ENCODE peak calls at places on chromosomes 7 and 10, in six cellular contexts. L is PC-3, Y is psoas muscle, Z is DND-41, C is thoracic aorta, E is upper lobe of left lung. P is an unnamed sample.

GRCh38 chr10:79286318-79286951 is 60.8 kb upstream of the PPIF start:
- DNase-seq in L (no peak), Y (peak; percentile 71), Z (no peak), C (no peak), E (peak; percentile 90), P (peak; percentile 86)

GRCh38 chr7:105268511-105269392 is 120.0 kb downstream of the SRPK2 start:
- DNase-seq in L (peak; percentile 54), Y (no peak), Z (peak; percentile 36), C (no peak), E (no peak), P (no peak)

GRCh38 chr7:81767883-81768282 is 2.0 kb downstream of the HGF start:
- DNase-seq in L (no peak), Y (peak; percentile 14), Z (no peak), C (no peak), E (no peak), P (no peak)

GRCh38 chr7:28778781-28779180 is 179.3 kb downstream of the TRIL start:
- DNase-seq in L (peak; percentile 10), Y (no peak), Z (no peak), C (no peak), E (no peak), P (no peak)

GRCh38 chr10:34364253-34365037 is 450.7 kb downstream of the PARD3 start:
- DNase-seq in L (peak; percentile 76), Y (no peak), Z (no peak), C (no peak), E (no peak), P (no peak)

GRCh38 chr7:15397921-15398560 is 163.8 kb downstream of the AGMO start:
- DNase-seq in L (no peak), Y (no peak), Z (no peak), C (no peak), E (no peak), P (no peak)

GRCh38 chr10:75083972-75084833 is 27.3 kb upstream of the SAMD8 start:
- DNase-seq in L (no peak), Y (no peak), Z (no peak), C (no peak), E (no peak), P (no peak)

GRCh38 chr10:24513155-24513554 is 210.5 kb downstream of the ARHGAP21 start:
- DNase-seq in L (peak; percentile 36), Y (no peak), Z (no peak), C (no peak), E (no peak), P (no peak)

GRCh38 chr7:19558527-19558926 is 150.3 kb downstream of the POLR1F start:
- DNase-seq in L (peak; percentile 74), Y (no peak), Z (no peak), C (no peak), E (no peak), P (no peak)

GRCh38 chr10:79433324-79434222 is 11.9 kb downstream of the ZCCHC24 start:
- DNase-seq in L (no peak), Y (no peak), Z (no peak), C (no peak), E (no peak), P (no peak)

GRCh38 chr10:133163889-133164815 is 4.1 kb downstream of the KNDC1 start:
- DNase-seq in L (no peak), Y (no peak), Z (no peak), C (no peak), E (no peak), P (no peak)

GRCh38 chr7:156383526-156383925 is 257.0 kb upstream of the RNF32 start:
- DNase-seq in L (no peak), Y (no peak), Z (no peak), C (no peak), E (no peak), P (no peak)

GRCh38 chr7:135666156-135666555 is 3.8 kb downstream of the STMP1 start:
- DNase-seq in L (no peak), Y (no peak), Z (no peak), C (no peak), E (no peak), P (no peak)

GRCh38 chr10:98425511-98426352 is 10.8 kb upstream of the PYROXD2 start:
- DNase-seq in L (peak; percentile 54), Y (no peak), Z (peak; percentile 48), C (no peak), E (no peak), P (peak; percentile 36)

GRCh38 chr7:362416-363096 is 72.6 kb downstream of the FOXL3 start:
- DNase-seq in L (peak; percentile 12), Y (peak; percentile 14), Z (peak; percentile 88), C (no peak), E (no peak), P (no peak)

GRCh38 chr7:20064974-20065862 is 152.0 kb downstream of the MACC1 start:
- DNase-seq in L (no peak), Y (no peak), Z (peak; percentile 52), C (no peak), E (no peak), P (no peak)

GRCh38 chr10:115948415-115948814 is 324.6 kb downstream of the GFRA1 start:
- DNase-seq in L (peak; percentile 8), Y (no peak), Z (no peak), C (no peak), E (no peak), P (no peak)
- TF ChIP-seq CTCF in L (peak; percentile 26), Y (no peak), Z (no peak), C (peak; percentile 33), E (no peak), P (no peak)

DNA sequence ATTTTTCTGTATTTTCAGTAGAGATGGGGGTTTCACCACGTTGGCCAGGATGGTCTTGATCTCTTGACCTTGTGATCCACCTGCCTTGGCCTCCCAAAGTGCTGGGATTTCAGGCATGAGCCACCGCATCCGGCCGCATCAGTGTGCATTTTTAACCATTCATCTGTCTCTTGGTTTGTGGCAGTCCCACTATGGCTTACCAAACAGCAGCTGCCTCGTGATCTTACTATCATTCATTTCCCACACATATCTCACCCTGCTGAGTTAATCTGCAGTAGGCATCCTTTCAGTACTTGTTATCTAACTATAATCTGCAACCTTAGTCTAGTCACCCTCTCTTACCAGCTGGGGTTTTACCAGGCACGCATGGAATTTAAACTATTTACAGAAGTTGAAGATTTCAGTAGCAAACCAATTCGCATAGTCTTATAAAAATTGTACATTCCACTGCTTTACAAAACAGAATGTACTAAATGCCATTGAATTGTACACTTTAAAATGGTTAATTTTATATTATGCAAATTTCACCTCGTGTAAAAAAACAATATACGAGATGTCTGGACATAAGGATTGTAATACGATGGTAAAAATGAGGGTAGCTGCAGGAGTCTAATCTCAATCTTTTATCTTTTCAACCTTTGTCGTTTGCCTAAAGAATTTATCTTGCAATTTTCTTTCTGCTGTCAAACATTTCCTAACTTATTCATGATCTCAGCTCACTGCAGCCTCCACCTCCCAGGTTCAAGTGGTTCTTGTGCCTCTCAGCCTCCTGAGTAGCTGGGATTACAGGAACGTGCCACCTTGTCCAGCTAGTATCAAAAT is 4.6 kb upstream of the TBC1D12 start:
- DNase-seq in L (peak; percentile 20), Y (no peak), Z (no peak), C (no peak), E (no peak), P (no peak)
- H3K27ac ChIP-seq in L (no peak overlapping the region), Y (no peak overlapping the region), Z (no peak overlapping the region), C (no peak overlapping the region), E (no peak overlapping the region), P (no peak overlapping the region)

GRCh38 chr7:140982508-140982907 is 32.2 kb downstream of the MRPS33 start:
- DNase-seq in L (peak; percentile 38), Y (no peak), Z (no peak), C (no peak), E (no peak), P (no peak)

GRCh38 chr7:140989068-140989467 is 25.7 kb downstream of the MRPS33 start:
- DNase-seq in L (no peak), Y (no peak), Z (no peak), C (no peak), E (no peak), P (no peak)

DNA sequence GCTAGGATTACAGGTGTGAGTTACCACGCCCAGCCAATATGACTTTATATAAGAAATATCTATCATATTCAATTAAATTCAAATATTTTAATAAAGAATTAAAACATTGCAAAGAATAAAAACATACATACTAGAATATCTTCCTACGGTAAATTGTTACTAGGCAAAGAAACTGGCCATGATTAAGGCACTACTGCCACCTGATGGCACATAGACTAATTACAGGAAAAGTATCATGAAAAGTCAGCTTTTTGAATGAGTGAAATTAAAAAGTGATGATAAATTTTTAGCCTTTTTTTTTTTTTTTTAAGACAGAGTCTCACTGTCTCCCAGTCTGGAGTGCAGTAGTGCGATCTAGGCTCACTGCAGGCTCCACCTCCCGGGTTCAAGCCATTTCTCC is 30.9 kb downstream of the MRPS33 start:
- DNase-seq in L (peak; percentile 64), Y (no peak), Z (no peak), C (no peak), E (no peak), P (no peak)
- TF ChIP-seq CTCF in L (peak; percentile 65), Y (no peak), Z (peak; percentile 55), C (no peak), E (no peak), P (no peak)

GRCh38 chr7:55060690-55061414 is 42.0 kb downstream of the EGFR start:
- DNase-seq in L (no peak), Y (no peak), Z (no peak), C (no peak), E (peak; percentile 58), P (no peak)

GRCh38 chr7:55060085-55060484 is 41.3 kb downstream of the EGFR start:
- DNase-seq in L (no peak), Y (no peak), Z (no peak), C (no peak), E (no peak), P (no peak)

GRCh38 chr7:55058314-55058713 is 39.5 kb downstream of the EGFR start:
- DNase-seq in L (no peak), Y (no peak), Z (no peak), C (no peak), E (no peak), P (no peak)

GRCh38 chr7:55056577-55057480 is 38.0 kb downstream of the EGFR start:
- DNase-seq in L (no peak), Y (peak; percentile 25), Z (no peak), C (no peak), E (no peak), P (no peak)

DNA sequence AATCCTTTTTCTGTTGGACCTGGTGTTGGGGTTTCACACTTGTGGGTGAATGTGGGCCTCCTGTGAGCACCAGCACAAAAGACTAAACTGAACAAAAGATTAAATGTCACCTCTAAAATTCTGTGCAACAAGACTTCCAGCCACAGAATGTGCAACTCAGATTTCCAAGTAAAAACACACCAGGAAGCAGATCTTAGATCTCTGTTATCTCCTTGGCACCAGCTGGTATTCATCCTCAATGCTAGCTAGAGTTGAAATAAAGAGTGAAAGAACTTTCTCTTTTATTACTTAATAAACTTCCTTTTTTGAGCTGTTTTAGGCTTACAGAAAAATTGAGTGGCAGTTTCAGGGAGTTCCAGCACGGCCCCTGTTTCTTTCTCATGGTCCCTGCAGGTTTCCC is 40.2 kb downstream of the EGFR start:
- DNase-seq in L (no peak), Y (no peak), Z (no peak), C (no peak), E (no peak), P (no peak)
- H3K27ac ChIP-seq in L (no peak overlapping the region), Y (no peak overlapping the region), Z (no peak overlapping the region), C (no peak overlapping the region), E (no peak overlapping the region), P (no peak overlapping the region)

DNA sequence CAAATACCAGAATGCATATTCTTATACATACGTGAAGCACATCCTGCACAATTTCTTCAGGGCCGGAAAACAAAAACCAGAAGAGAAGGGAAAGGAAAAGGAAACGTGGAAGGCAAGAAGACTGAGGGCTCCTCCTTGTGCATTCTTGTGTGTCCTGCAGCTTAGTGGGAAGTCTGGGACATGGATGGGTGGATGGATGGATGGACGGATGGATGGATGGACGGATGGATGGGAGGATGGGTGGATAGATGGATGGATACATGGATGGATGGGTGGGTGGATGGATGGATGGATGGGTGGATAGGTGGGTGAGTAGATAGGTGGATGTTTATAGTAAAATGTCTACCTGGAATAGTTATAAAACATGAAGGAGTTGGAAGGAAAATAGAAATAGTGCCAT is 30.8 kb upstream of the SLC35B4 start:
- DNase-seq in L (no peak), Y (no peak), Z (no peak), C (no peak), E (no peak), P (no peak)
- TF ChIP-seq CTCF in L (peak; percentile 13), Y (no peak), Z (peak; percentile 10), C (no peak), E (no peak), P (no peak)

P was measured in CD4-positive, alpha-beta T cell.